ENCODE peak calls at places on chromosomes 16 and 17, in nine cellular contexts. One of them, this sample, is unnamed.

GRCh38 chr17:31835984-31836383 is 23.1 kb downstream of the COPRS start:
- DNase-seq in NCI-H460: no peak
- DNase-seq in central memory CD4-positive, alpha-beta T cell: no peak
- DNase-seq in T-helper 2 cell: no peak
- DNase-seq in activated CD8-positive, alpha-beta memory T cell treated with anti-CD3 and anti-CD28 coated beads, Interleukin-2, amount 50 U/mL, for 48 hours: no peak
- DNase-seq in MCF 10A: no peak
- DNase-seq in amygdala: no peak
- DNase-seq in NCI-H1930: no peak
- DNase-seq in NCI-H2171 treated with DMSO at 0.1 percent for 48 hours: no peak
- DNase-seq in this sample: no peak

GRCh38 chr17:54455251-54455868 is 445.3 kb upstream of the TOM1L1 start:
- DNase-seq in NCI-H1930: no peak
- DNase-seq in central memory CD4-positive, alpha-beta T cell: no peak
- DNase-seq in T-helper 2 cell: no peak
- DNase-seq in activated CD8-positive, alpha-beta memory T cell treated with anti-CD3 and anti-CD28 coated beads, Interleukin-2, amount 50 U/mL, for 48 hours: no peak
- DNase-seq in amygdala: no peak
- DNase-seq in MCF 10A: no peak
- DNase-seq in NCI-H460: no peak
- DNase-seq in NCI-H2171 treated with DMSO at 0.1 percent for 48 hours: no peak
- DNase-seq in this sample: no peak

GRCh38 chr17:30429155-30429554 is 48.1 kb upstream of the GOSR1 start:
- DNase-seq in NCI-H460: no peak
- DNase-seq in central memory CD4-positive, alpha-beta T cell: no peak
- DNase-seq in amygdala: no peak
- DNase-seq in T-helper 2 cell: no peak
- DNase-seq in NCI-H1930: no peak
- DNase-seq in activated CD8-positive, alpha-beta memory T cell treated with anti-CD3 and anti-CD28 coated beads, Interleukin-2, amount 50 U/mL, for 48 hours: no peak
- DNase-seq in NCI-H2171 treated with DMSO at 0.1 percent for 48 hours: no peak
- DNase-seq in MCF 10A: no peak
- DNase-seq in this sample: no peak

GRCh38 chr17:61431594-61432311 is 20.5 kb upstream of the TBX4 start:
- DNase-seq in NCI-H1930: no peak
- DNase-seq in amygdala: no peak
- DNase-seq in NCI-H460: no peak
- DNase-seq in MCF 10A: peak; percentile 39
- DNase-seq in activated CD8-positive, alpha-beta memory T cell treated with anti-CD3 and anti-CD28 coated beads, Interleukin-2, amount 50 U/mL, for 48 hours: no peak
- DNase-seq in T-helper 2 cell: no peak
- DNase-seq in central memory CD4-positive, alpha-beta T cell: no peak
- DNase-seq in NCI-H2171 treated with DMSO at 0.1 percent for 48 hours: no peak
- DNase-seq in this sample: no peak

GRCh38 chr17:48095611-48096010 is 5.7 kb downstream of the CBX1 start:
- DNase-seq in NCI-H460: no peak
- DNase-seq in MCF 10A: no peak
- DNase-seq in NCI-H1930: no peak
- DNase-seq in NCI-H2171 treated with DMSO at 0.1 percent for 48 hours: no peak
- DNase-seq in central memory CD4-positive, alpha-beta T cell: no peak
- DNase-seq in amygdala: no peak
- DNase-seq in T-helper 2 cell: no peak
- DNase-seq in activated CD8-positive, alpha-beta memory T cell treated with anti-CD3 and anti-CD28 coated beads, Interleukin-2, amount 50 U/mL, for 48 hours: no peak
- DNase-seq in this sample: no peak

GRCh38 chr17:77535435-77535834 is 394.7 kb downstream of the SEC14L1 start:
- DNase-seq in NCI-H2171 treated with DMSO at 0.1 percent for 48 hours: no peak
- DNase-seq in amygdala: no peak
- DNase-seq in NCI-H1930: no peak
- DNase-seq in central memory CD4-positive, alpha-beta T cell: no peak
- DNase-seq in activated CD8-positive, alpha-beta memory T cell treated with anti-CD3 and anti-CD28 coated beads, Interleukin-2, amount 50 U/mL, for 48 hours: no peak
- DNase-seq in MCF 10A: no peak
- DNase-seq in NCI-H460: no peak
- DNase-seq in T-helper 2 cell: no peak
- DNase-seq in this sample: no peak

GRCh38 chr16:58345574-58346354 is 46.5 kb upstream of the GINS3 start:
- DNase-seq in T-helper 2 cell: no peak
- DNase-seq in MCF 10A: no peak
- DNase-seq in NCI-H460: no peak
- DNase-seq in central memory CD4-positive, alpha-beta T cell: no peak
- DNase-seq in amygdala: no peak
- DNase-seq in activated CD8-positive, alpha-beta memory T cell treated with anti-CD3 and anti-CD28 coated beads, Interleukin-2, amount 50 U/mL, for 48 hours: no peak
- DNase-seq in NCI-H1930: no peak
- DNase-seq in NCI-H2171 treated with DMSO at 0.1 percent for 48 hours: peak; percentile 71
- DNase-seq in this sample: no peak

GRCh38 chr17:61503961-61504360 is 51.7 kb downstream of the TBX4 start:
- DNase-seq in NCI-H460: peak; percentile 14
- DNase-seq in NCI-H1930: no peak
- DNase-seq in amygdala: no peak
- DNase-seq in central memory CD4-positive, alpha-beta T cell: no peak
- DNase-seq in NCI-H2171 treated with DMSO at 0.1 percent for 48 hours: no peak
- DNase-seq in T-helper 2 cell: no peak
- DNase-seq in activated CD8-positive, alpha-beta memory T cell treated with anti-CD3 and anti-CD28 coated beads, Interleukin-2, amount 50 U/mL, for 48 hours: no peak
- DNase-seq in MCF 10A: no peak
- DNase-seq in this sample: no peak

GRCh38 chr17:61862105-61862574 is 1.2 kb downstream of the BRIP1 start:
- DNase-seq in T-helper 2 cell: no peak
- DNase-seq in MCF 10A: peak; percentile 39
- DNase-seq in amygdala: no peak
- DNase-seq in central memory CD4-positive, alpha-beta T cell: no peak
- DNase-seq in NCI-H1930: no peak
- DNase-seq in NCI-H460: no peak
- DNase-seq in NCI-H2171 treated with DMSO at 0.1 percent for 48 hours: peak; percentile 11
- DNase-seq in activated CD8-positive, alpha-beta memory T cell treated with anti-CD3 and anti-CD28 coated beads, Interleukin-2, amount 50 U/mL, for 48 hours: no peak
- DNase-seq in this sample: no peak

GRCh38 chr16:86597126-86597879 is 19.0 kb downstream of the FOXL1 start:
- DNase-seq in NCI-H1930: no peak
- DNase-seq in central memory CD4-positive, alpha-beta T cell: no peak
- DNase-seq in activated CD8-positive, alpha-beta memory T cell treated with anti-CD3 and anti-CD28 coated beads, Interleukin-2, amount 50 U/mL, for 48 hours: no peak
- DNase-seq in NCI-H2171 treated with DMSO at 0.1 percent for 48 hours: no peak
- DNase-seq in amygdala: no peak
- DNase-seq in MCF 10A: no peak
- DNase-seq in NCI-H460: no peak
- DNase-seq in T-helper 2 cell: no peak
- DNase-seq in this sample: no peak

GRCh38 chr17:19461681-19462080 is 50.6 kb downstream of the RNF112 start:
- DNase-seq in T-helper 2 cell: no peak
- DNase-seq in amygdala: no peak
- DNase-seq in NCI-H460: no peak
- DNase-seq in NCI-H2171 treated with DMSO at 0.1 percent for 48 hours: no peak
- DNase-seq in central memory CD4-positive, alpha-beta T cell: no peak
- DNase-seq in NCI-H1930: no peak
- DNase-seq in MCF 10A: no peak
- DNase-seq in activated CD8-positive, alpha-beta memory T cell treated with anti-CD3 and anti-CD28 coated beads, Interleukin-2, amount 50 U/mL, for 48 hours: no peak
- DNase-seq in this sample: no peak

GRCh38 chr17:27904534-27904933 is 11.4 kb upstream of the LYRM9 start:
- DNase-seq in NCI-H460: no peak
- DNase-seq in amygdala: no peak
- DNase-seq in NCI-H2171 treated with DMSO at 0.1 percent for 48 hours: no peak
- DNase-seq in NCI-H1930: no peak
- DNase-seq in MCF 10A: no peak
- DNase-seq in activated CD8-positive, alpha-beta memory T cell treated with anti-CD3 and anti-CD28 coated beads, Interleukin-2, amount 50 U/mL, for 48 hours: no peak
- DNase-seq in central memory CD4-positive, alpha-beta T cell: no peak
- DNase-seq in T-helper 2 cell: no peak
- DNase-seq in this sample: no peak

GRCh38 chr17:29563816-29564215 is 3.0 kb downstream of the ABHD15 start:
- DNase-seq in NCI-H2171 treated with DMSO at 0.1 percent for 48 hours: no peak
- DNase-seq in NCI-H1930: no peak
- DNase-seq in amygdala: no peak
- DNase-seq in activated CD8-positive, alpha-beta memory T cell treated with anti-CD3 and anti-CD28 coated beads, Interleukin-2, amount 50 U/mL, for 48 hours: no peak
- DNase-seq in MCF 10A: no peak
- DNase-seq in central memory CD4-positive, alpha-beta T cell: no peak
- DNase-seq in NCI-H460: no peak
- DNase-seq in T-helper 2 cell: peak; percentile 47
- DNase-seq in this sample: no peak

GRCh38 chr17:13410874-13411273 is 190.9 kb downstream of the HS3ST3A1 start:
- DNase-seq in amygdala: no peak
- DNase-seq in T-helper 2 cell: no peak
- DNase-seq in NCI-H2171 treated with DMSO at 0.1 percent for 48 hours: no peak
- DNase-seq in NCI-H1930: no peak
- DNase-seq in MCF 10A: peak; percentile 82
- DNase-seq in central memory CD4-positive, alpha-beta T cell: no peak
- DNase-seq in activated CD8-positive, alpha-beta memory T cell treated with anti-CD3 and anti-CD28 coated beads, Interleukin-2, amount 50 U/mL, for 48 hours: no peak
- DNase-seq in NCI-H460: no peak
- DNase-seq in this sample: no peak

GRCh38 chr16:86062271-86062965 is 163.5 kb downstream of the IRF8 start:
- DNase-seq in T-helper 2 cell: no peak
- DNase-seq in amygdala: no peak
- DNase-seq in NCI-H460: no peak
- DNase-seq in NCI-H2171 treated with DMSO at 0.1 percent for 48 hours: peak; percentile 77
- DNase-seq in central memory CD4-positive, alpha-beta T cell: no peak
- DNase-seq in MCF 10A: no peak
- DNase-seq in NCI-H1930: no peak
- DNase-seq in activated CD8-positive, alpha-beta memory T cell treated with anti-CD3 and anti-CD28 coated beads, Interleukin-2, amount 50 U/mL, for 48 hours: no peak
- DNase-seq in this sample: no peak

GRCh38 chr17:62165378-62165722 is 100.3 kb upstream of the MED13 start:
- DNase-seq in NCI-H1930: no peak
- DNase-seq in amygdala: no peak
- DNase-seq in NCI-H2171 treated with DMSO at 0.1 percent for 48 hours: no peak
- DNase-seq in MCF 10A: no peak
- DNase-seq in central memory CD4-positive, alpha-beta T cell: peak; percentile 2
- DNase-seq in T-helper 2 cell: no peak
- DNase-seq in NCI-H460: no peak
- DNase-seq in activated CD8-positive, alpha-beta memory T cell treated with anti-CD3 and anti-CD28 coated beads, Interleukin-2, amount 50 U/mL, for 48 hours: no peak
- DNase-seq in this sample: no peak

GRCh38 chr17:76005263-76006149 is 4.9 kb downstream of the CDK3 start:
- DNase-seq in T-helper 2 cell: peak; percentile 49
- DNase-seq in central memory CD4-positive, alpha-beta T cell: peak; percentile 63
- DNase-seq in NCI-H460: peak; percentile 72
- DNase-seq in MCF 10A: peak; percentile 75
- DNase-seq in activated CD8-positive, alpha-beta memory T cell treated with anti-CD3 and anti-CD28 coated beads, Interleukin-2, amount 50 U/mL, for 48 hours: peak; percentile 98
- DNase-seq in NCI-H1930: peak; percentile 86
- DNase-seq in NCI-H2171 treated with DMSO at 0.1 percent for 48 hours: peak; percentile 94
- DNase-seq in amygdala: peak; percentile 74
- DNase-seq in this sample: peak; percentile 57

GRCh38 chr17:48631693-48632578 is 5.8 kb upstream of the HOXB9 start:
- DNase-seq in activated CD8-positive, alpha-beta memory T cell treated with anti-CD3 and anti-CD28 coated beads, Interleukin-2, amount 50 U/mL, for 48 hours: no peak
- DNase-seq in amygdala: no peak
- DNase-seq in T-helper 2 cell: no peak
- DNase-seq in NCI-H1930: no peak
- DNase-seq in NCI-H460: no peak
- DNase-seq in MCF 10A: no peak
- DNase-seq in NCI-H2171 treated with DMSO at 0.1 percent for 48 hours: no peak
- DNase-seq in central memory CD4-positive, alpha-beta T cell: no peak
- DNase-seq in this sample: no peak

GRCh38 chr16:67943619-67944503 is at the start of gene LCAT:
- DNase-seq in NCI-H1930: no peak
- DNase-seq in T-helper 2 cell: no peak
- DNase-seq in NCI-H460: no peak
- DNase-seq in amygdala: peak; percentile 75
- DNase-seq in activated CD8-positive, alpha-beta memory T cell treated with anti-CD3 and anti-CD28 coated beads, Interleukin-2, amount 50 U/mL, for 48 hours: no peak
- DNase-seq in central memory CD4-positive, alpha-beta T cell: no peak
- DNase-seq in NCI-H2171 treated with DMSO at 0.1 percent for 48 hours: no peak
- DNase-seq in MCF 10A: no peak
- DNase-seq in this sample: no peak